ENCODE peak calls at places on chromosomes 5 and 9, in eight cellular contexts. V is kidney epithelial cell; X is CD4-positive, alpha-beta T cell; B is T-cell; M is right lobe of liver; E is GM12892; Q is stimulated activated CD4-positive, alpha-beta T cell treated with anti-CD3 and anti-CD28 coated beads, Interleukin-2, amount 100 ng/mL, for 4 hours; I is HuH-7. C is an unnamed sample.

GRCh38 chr9:132546148-132547051 is 36.0 kb upstream of the BARHL1 start:
- DNase-seq in V (no peak), X (no peak), B (no peak), M (no peak), E (no peak), Q (no peak), I (peak), C (no peak)

GRCh38 chr9:94097788-94098413 is 13.6 kb downstream of the PTPDC1 start:
- DNase-seq in V (no peak), X (no peak), B (no peak), M (no peak), E (no peak), Q (no peak), I (no peak), C (no peak)

GRCh38 chr9:6355728-6356127 is 27.6 kb downstream of the TPD52L3 start:
- DNase-seq in V (peak), X (no peak), B (no peak), M (no peak), E (no peak), Q (no peak), I (no peak), C (no peak)

GRCh38 chr5:129912601-129913000 is 8.3 kb downstream of the CHSY3 start:
- DNase-seq in V (no peak), X (no peak), B (no peak), M (no peak), E (no peak), Q (no peak), I (no peak), C (no peak)

GRCh38 chr5:162274684-162275083 is 207.1 kb downstream of the GABRG2 start:
- DNase-seq in V (no peak), X (no peak), B (no peak), M (no peak), E (no peak), Q (no peak), I (no peak), C (no peak)

GRCh38 chr5:95973793-95974325 is 12.2 kb upstream of the ELL2 start:
- DNase-seq in V (no peak), X (peak), B (no peak), M (no peak), E (no peak), Q (no peak), I (no peak), C (no peak)

GRCh38 chr5:40932766-40933165 is 23.5 kb downstream of the C7 start:
- DNase-seq in V (no peak), X (no peak), B (no peak), M (no peak), E (no peak), Q (no peak), I (no peak), C (no peak)

GRCh38 chr5:136016945-136017530 is 11.8 kb upstream of the TGFBI start:
- DNase-seq in V (peak), X (no peak), B (no peak), M (no peak), E (no peak), Q (no peak), I (no peak), C (no peak)

GRCh38 chr9:124420991-124421543 is 5.8 kb upstream of the PSMB7 start:
- DNase-seq in V (no peak), X (no peak), B (no peak), M (no peak), E (no peak), Q (no peak), I (no peak), C (no peak)

GRCh38 chr5:92391-93220 is 638 bp downstream of the PLEKHG4B start:
- DNase-seq in V (no peak), X (no peak), B (no peak), M (no peak), E (no peak), Q (no peak), I (no peak), C (no peak)

GRCh38 chr5:80437326-80437725 is 29.5 kb downstream of the ZFYVE16 start:
- DNase-seq in V (no peak), X (no peak), B (no peak), M (no peak), E (no peak), Q (no peak), I (no peak), C (no peak)

GRCh38 chr5:43191740-43192557 is at the start of gene NIM1K:
- DNase-seq in V (no peak), X (peak), B (peak), M (peak), E (peak), Q (peak), I (peak), C (peak)

C was measured in pancreas.